ENCODE peak calls at places on chromosome 20, in seven cellular contexts. V, D, U, L, R, K and O are unnamed samples. For H3K4me1, the result is how much of the 10 kb centered on the place peaks cover.

GRCh38 chr20:17541996-17542395 is 10.8 kb upstream of the BFSP1 start:
- DNase-seq in V (no peak), D (no peak), U (no peak), L (no peak), R (no peak), K (no peak), O (no peak)

GRCh38 chr20:10316582-10316981 is 98.0 kb downstream of the SNAP25 start:
- DNase-seq in V (no peak), D (no peak), U (no peak), L (peak), R (no peak), K (no peak), O (no peak)

GRCh38 chr20:58310291-58310782 is 822 bp downstream of the RAB22A start:
- DNase-seq in V (no peak), D (no peak), U (no peak), L (no peak), R (no peak), K (peak), O (no peak)

GRCh38 chr20:17995967-17996819 is 27.4 kb downstream of the MGME1 start:
- DNase-seq in V (no peak), D (peak), U (peak), L (peak), R (no peak), K (peak), O (no peak)

GRCh38 chr20:17825949-17826843 is 126.4 kb downstream of the BANF2 start:
- DNase-seq in V (no peak), D (no peak), U (no peak), L (no peak), R (no peak), K (no peak), O (no peak)

GRCh38 chr20:61558726-61559125 is 306.7 kb downstream of the CDH4 start:
- DNase-seq in V (no peak), D (no peak), U (no peak), L (no peak), R (no peak), K (no peak), O (no peak)

GRCh38 chr20:33423141-33423834 is 20.3 kb downstream of the SNTA1 start:
- DNase-seq in V (peak), D (no peak), U (no peak), L (peak), R (peak), K (peak), O (no peak)

GRCh38 chr20:54320148-54320607 is 112.3 kb downstream of the PFDN4 start:
- DNase-seq in V (no peak), D (no peak), U (no peak), L (no peak), R (no peak), K (no peak), O (no peak)

GRCh38 chr20:2984956-2985661 is 58.3 kb upstream of the GNRH2 start:
- DNase-seq in V (no peak), D (no peak), U (no peak), L (no peak), R (no peak), K (no peak), O (no peak)

GRCh38 chr20:48795732-48796131 is 32.1 kb downstream of the PREX1 start:
- DNase-seq in V (no peak), D (no peak), U (no peak), L (no peak), R (no peak), K (no peak), O (no peak)

GRCh38 chr20:24949756-24950127 is 673 bp downstream of the CST7 start:
- DNase-seq in V (peak), D (no peak), U (no peak), L (no peak), R (no peak), K (peak), O (no peak)

GRCh38 chr20:62644802-62645496 is 2.6 kb downstream of the SLCO4A1 start:
- DNase-seq in V (peak), D (no peak), U (no peak), L (no peak), R (no peak), K (peak), O (no peak)

GRCh38 chr20:45780159-45780558 is 11.5 kb downstream of the WFDC3 start:
- DNase-seq in V (no peak), D (no peak), U (no peak), L (no peak), R (no peak), K (no peak), O (no peak)

GRCh38 chr20:17589161-17589834 is 19.4 kb downstream of the DSTN start:
- DNase-seq in V (no peak), D (no peak), U (no peak), L (no peak), R (no peak), K (no peak), O (no peak)

GRCh38 chr20:7912551-7912950 is 27.7 kb downstream of the HAO1 start:
- DNase-seq in V (no peak), D (no peak), U (no peak), L (no peak), R (no peak), K (no peak), O (no peak)

GRCh38 chr20:32336918-32337347 is 21.2 kb upstream of the ASXL1 start:
- DNase-seq in V (no peak), D (no peak), U (peak), L (no peak), R (no peak), K (no peak), O (no peak)

GRCh38 chr20:31476648-31477220 is 1.6 kb downstream of the REM1 start:
- DNase-seq in V (no peak), D (no peak), U (no peak), L (no peak), R (no peak), K (no peak), O (no peak)

GRCh38 chr20:658731-659291 is 5.8 kb upstream of the SRXN1 start:
- DNase-seq in V (no peak), D (no peak), U (no peak), L (no peak), R (no peak), K (no peak), O (no peak)

GRCh38 chr20:63060057-63060991 is 53.6 kb upstream of the BHLHE23 start:
- DNase-seq in V (no peak), D (no peak), U (no peak), L (no peak), R (no peak), K (no peak), O (peak)

GRCh38 chr20:43942661-43943285 is 28.1 kb downstream of the TOX2 start:
- DNase-seq in V (no peak), D (no peak), U (peak), L (no peak), R (no peak), K (no peak), O (no peak)

GRCh38 chr20:43943725-43944124 is 29.1 kb downstream of the TOX2 start:
- DNase-seq in V (no peak), D (no peak), U (no peak), L (no peak), R (no peak), K (no peak), O (no peak)

GRCh38 chr20:43946206-43946491 is 31.5 kb downstream of the TOX2 start:
- DNase-seq in V (no peak), D (no peak), U (no peak), L (no peak), R (no peak), K (no peak), O (no peak)

GRCh38 chr20:43945391-43946205 is 30.9 kb downstream of the TOX2 start:
- DNase-seq in V (no peak), D (no peak), U (no peak), L (no peak), R (no peak), K (no peak), O (no peak)

DNA sequence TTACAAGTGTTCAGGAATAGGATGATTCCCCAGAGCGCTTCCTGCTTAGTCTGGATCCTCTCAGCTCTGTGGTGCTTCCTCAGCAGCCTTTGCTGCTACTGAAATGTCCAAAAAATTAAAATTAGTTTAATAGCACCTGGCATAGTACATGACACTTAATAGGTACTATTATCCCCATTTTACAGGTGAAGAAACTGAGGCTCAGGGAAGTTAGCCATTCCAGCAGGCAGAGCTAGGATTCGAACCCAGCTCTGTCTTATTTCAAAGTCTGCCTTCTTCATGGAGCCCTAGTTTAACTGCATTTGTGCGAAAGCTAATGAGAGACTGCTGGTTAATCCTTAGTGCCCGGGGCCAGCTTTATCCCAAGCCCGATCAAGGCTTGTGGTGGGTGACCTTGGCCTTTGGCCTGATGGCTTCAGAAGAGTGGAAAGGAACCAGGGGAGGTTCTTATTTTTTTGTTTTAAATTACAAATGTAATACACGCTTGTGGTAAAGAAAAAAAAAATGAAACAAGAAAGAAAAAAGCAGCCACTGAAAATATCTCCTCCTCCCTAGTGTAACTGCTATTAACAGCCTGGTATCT is 30.1 kb downstream of the TOX2 start:
- DNase-seq in V (no peak), D (no peak), U (no peak), L (no peak), R (no peak), K (no peak), O (no peak)
- H3K4me1 ChIP-seq in V (half or more), D (half or more), U (under half), L (under half), R (under half), K (under half), O (under half)

GRCh38 chr20:12891643-12892042 is 117.1 kb upstream of the SPTLC3 start:
- DNase-seq in V (no peak), D (no peak), U (no peak), L (no peak), R (no peak), K (no peak), O (no peak)
- H3K4me1 ChIP-seq in V (under half), D (under half), U (under half), L (under half), R (under half), K (under half), O (under half)

DNA sequence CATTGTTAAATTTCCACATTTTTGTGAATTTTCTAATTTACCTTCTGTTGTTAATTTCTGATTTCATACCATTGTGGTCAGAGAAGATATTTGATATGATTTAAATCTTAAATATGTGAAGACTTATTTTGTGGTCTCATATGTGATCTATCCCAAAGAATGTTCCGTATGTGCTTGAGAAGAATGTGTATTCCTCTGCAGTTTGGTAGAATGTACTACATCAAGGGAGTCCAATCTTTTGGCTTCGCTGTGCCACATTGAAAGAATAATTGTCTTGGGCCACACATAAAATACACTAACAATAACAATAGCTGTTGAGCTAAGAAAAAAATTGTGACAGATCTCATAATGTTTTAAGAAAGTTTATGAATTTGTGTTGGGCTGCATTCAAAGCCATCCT is 176.2 kb upstream of the PRND start:
- DNase-seq in V (no peak), D (no peak), U (no peak), L (no peak), R (no peak), K (no peak), O (no peak)
- H3K4me1 ChIP-seq in V (under half), D (under half), U (under half), L (under half), R (under half), K (under half), O (under half)

GRCh38 chr20:13267231-13267630 is 46.2 kb downstream of the ISM1 start:
- DNase-seq in V (no peak), D (no peak), U (no peak), L (no peak), R (no peak), K (no peak), O (peak)

GRCh38 chr20:13262701-13263335 is 41.7 kb downstream of the ISM1 start:
- DNase-seq in V (no peak), D (no peak), U (no peak), L (no peak), R (no peak), K (no peak), O (no peak)

GRCh38 chr20:13263451-13263850 is 42.4 kb downstream of the ISM1 start:
- DNase-seq in V (no peak), D (no peak), U (no peak), L (no peak), R (no peak), K (no peak), O (no peak)

GRCh38 chr20:13265941-13266340 is 44.9 kb downstream of the ISM1 start:
- DNase-seq in V (no peak), D (no peak), U (no peak), L (no peak), R (no peak), K (no peak), O (no peak)

GRCh38 chr20:13264902-13265301 is 43.8 kb downstream of the ISM1 start:
- DNase-seq in V (no peak), D (no peak), U (no peak), L (no peak), R (no peak), K (no peak), O (no peak)
- H3K4me1 ChIP-seq in V (under half), D (under half), U (under half), L (under half), R (under half), K (under half), O (under half)

GRCh38 chr20:36209921-36210320 is 26.4 kb upstream of the AAR2 start:
- DNase-seq in V (no peak), D (no peak), U (no peak), L (no peak), R (no peak), K (no peak), O (no peak)
- H3K4me1 ChIP-seq in V (under half), D (under half), U (under half), L (under half), R (under half), K (under half), O (under half)